ENCODE peak calls at places on chromosome 9, in five cellular contexts. Y, Q, T, Z and F are unnamed samples.

GRCh38 chr9:122347348-122348287 is 23.2 kb upstream of the PTGS1 start:
- DNase-seq in Q (no peak), Y (no peak), Z (no peak), T (peak), F (peak)

GRCh38 chr9:138101444-138102234 is 224.1 kb downstream of the CACNA1B start:
- DNase-seq in T (no peak), Z (peak), Y (no peak), Q (no peak), F (no peak)

GRCh38 chr9:121266356-121266755 is 1.6 kb upstream of the GSN start:
- DNase-seq in Q (no peak), T (no peak), Y (no peak), Z (no peak), F (no peak)

GRCh38 chr9:20552874-20553624 is 69.2 kb downstream of the MLLT3 start:
- DNase-seq in T (peak), Z (no peak), Q (no peak), Y (no peak), F (no peak)

GRCh38 chr9:125238915-125239446 is 2.2 kb downstream of the HSPA5 start:
- DNase-seq in Z (no peak), Q (no peak), Y (no peak), T (peak), F (no peak)

GRCh38 chr9:87063246-87063645 is 115.9 kb upstream of the GAS1 start:
- DNase-seq in Y (no peak), T (no peak), Z (no peak), Q (no peak), F (no peak)

GRCh38 chr9:744790-745456 is 96.6 kb upstream of the DMRT1 start:
- DNase-seq in T (no peak), Y (no peak), Q (no peak), Z (no peak), F (no peak)

GRCh38 chr9:33380390-33381094 is 21.8 kb downstream of the AQP7 start:
- DNase-seq in Y (no peak), Q (no peak), T (no peak), Z (no peak), F (no peak)

GRCh38 chr9:94847486-94847885 is 121.0 kb downstream of the AOPEP start:
- DNase-seq in T (no peak), Z (no peak), Q (no peak), Y (no peak), F (no peak)

GRCh38 chr9:94839398-94839797 is 112.9 kb downstream of the AOPEP start:
- DNase-seq in T (no peak), Q (no peak), Z (no peak), Y (no peak), F (no peak)

GRCh38 chr9:94846739-94847138 is 120.2 kb downstream of the AOPEP start:
- DNase-seq in Q (no peak), Y (no peak), Z (no peak), T (no peak), F (no peak)

GRCh38 chr9:94840738-94841137 is 114.2 kb downstream of the AOPEP start:
- DNase-seq in Y (no peak), T (no peak), Q (no peak), Z (no peak), F (no peak)

DNA sequence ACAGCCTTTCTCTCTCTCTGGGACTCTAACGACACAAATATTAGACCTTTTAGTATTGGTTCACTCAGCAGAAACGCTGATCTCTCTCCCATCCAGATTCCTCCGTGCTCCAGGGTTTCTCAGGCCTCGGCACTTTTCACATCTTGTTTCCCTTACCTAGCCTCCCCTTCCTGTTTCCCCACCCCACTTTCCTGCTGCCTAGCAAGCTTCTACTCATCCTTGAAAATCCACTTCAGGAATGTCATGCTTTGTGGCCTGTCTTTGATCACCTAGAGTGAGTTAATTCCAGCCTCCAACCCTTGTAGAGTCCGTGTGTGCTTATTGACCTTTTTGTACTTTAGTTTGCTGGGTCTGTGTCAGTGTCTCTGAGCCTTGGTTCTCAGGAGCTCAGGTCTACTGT is 116.6 kb downstream of the AOPEP start:
- DNase-seq in Q (no peak), Y (no peak), T (no peak), Z (no peak), F (no peak)
- H2AK5ac ChIP-seq in Q (no peak), Y (no peak), T (no peak), Z (no peak), F (no peak)

DNA sequence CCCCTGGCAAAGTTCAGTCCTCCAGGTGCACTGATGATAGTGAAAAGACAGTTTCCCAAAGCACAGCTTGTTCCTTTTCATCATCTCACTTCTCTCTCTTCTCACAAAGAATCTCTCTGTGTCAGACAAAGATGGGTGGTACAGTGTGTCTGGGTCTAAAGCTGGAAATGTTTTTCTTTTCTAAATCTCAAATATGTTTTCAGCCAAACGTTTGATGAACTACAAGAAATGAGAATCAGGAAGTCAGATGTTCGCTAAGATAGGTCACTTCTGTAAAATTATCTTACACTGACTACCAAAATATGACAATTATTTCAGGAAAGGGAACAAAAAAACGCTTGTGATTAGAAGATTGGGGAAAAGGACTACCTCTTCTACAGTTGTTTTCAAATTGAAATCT is 708.8 kb downstream of the PTPRD start:
- DNase-seq in T (no peak), Q (no peak), Y (no peak), Z (no peak), F (no peak)
- H3K14ac ChIP-seq in T (no peak), Q (no peak), Y (no peak), Z (no peak), F (no peak)

DNA sequence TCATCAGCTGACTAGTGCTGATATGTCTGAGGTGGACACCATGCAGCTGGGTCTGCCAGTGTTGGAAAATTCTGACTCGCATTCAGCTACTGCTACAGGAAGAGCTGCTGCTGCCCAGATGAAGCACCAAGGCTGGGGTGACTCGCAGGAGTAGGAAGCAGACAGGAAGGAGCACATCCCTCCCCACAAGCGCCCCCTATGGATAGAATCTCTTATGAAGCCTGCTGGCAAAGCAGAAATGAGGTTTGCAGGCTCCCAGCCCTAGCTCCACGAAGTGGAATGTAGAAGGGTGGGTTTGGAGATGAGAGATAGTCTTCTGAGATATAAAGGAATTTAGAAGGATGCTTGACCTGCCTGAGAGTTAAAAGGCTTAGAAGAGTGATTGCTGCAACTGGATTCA is 443.0 kb downstream of the ACTL7B start:
- DNase-seq in Z (peak), Y (no peak), Q (peak), T (no peak), F (peak)
- H2BK12ac ChIP-seq in Z (no peak), Y (no peak), Q (no peak), T (no peak), F (no peak)

DNA sequence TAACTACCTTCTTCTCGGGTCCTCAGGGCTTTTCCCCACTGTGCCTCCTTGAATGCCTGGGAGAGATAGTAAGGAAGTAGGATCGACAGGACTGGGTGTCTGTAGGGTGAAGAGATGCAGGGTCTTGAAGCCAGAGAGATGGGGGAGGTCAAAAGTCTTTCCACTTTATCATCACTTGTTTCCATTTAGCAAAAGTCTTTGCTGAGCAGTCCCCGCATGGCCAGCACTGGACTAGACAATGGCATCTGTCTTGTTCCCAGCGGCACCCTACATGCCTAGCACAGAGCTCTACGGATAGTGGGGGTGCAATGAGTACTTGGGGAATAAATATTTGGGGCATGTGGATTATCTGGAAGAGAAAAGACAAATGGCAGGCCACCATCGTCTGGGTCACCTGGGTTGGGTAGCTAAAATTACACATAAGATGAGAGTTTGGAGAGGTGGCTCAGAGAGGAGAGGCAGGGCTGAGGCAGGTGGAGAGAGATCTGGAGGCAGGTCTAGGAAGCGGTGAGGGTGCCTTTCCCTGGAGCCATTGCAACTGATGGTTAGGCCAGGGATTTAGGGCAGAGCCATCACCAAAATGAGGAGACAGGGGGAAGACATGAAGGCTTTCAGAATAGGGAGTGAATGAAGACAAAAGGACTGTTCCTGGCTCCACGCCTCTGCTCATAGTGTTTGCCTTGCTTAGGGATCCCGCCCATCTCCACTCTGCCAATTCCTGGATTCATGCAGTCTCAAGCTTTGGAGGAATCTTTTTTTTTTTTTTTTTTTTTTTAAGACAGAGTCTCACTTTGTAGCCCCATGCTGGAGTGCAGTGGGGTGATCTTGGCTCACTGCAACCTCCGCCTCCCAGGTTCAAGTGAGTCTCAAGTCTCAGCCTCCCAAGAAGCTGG is 250.8 kb upstream of the KLF4 start:
- DNase-seq in Q (no peak), Y (no peak), T (no peak), Z (no peak), F (no peak)
- H2AK5ac ChIP-seq in Q (no peak), Y (no peak), T (no peak), Z (no peak), F (no peak)

GRCh38 chr9:38043931-38044623 is 24.9 kb downstream of the SHB start:
- DNase-seq in Y (no peak), Q (no peak), T (no peak), Z (no peak), F (no peak)
- H3K14ac ChIP-seq in Y (no peak), Q (no peak), T (no peak), Z (no peak), F (no peak)

GRCh38 chr9:113774968-113775367 is 101.1 kb upstream of the ZNF618 start:
- DNase-seq in T (no peak), Z (no peak), Q (no peak), Y (no peak), F (no peak)

GRCh38 chr9:113776194-113776593 is 99.9 kb upstream of the ZNF618 start:
- DNase-seq in Q (no peak), T (no peak), Z (no peak), Y (no peak), F (no peak)

GRCh38 chr9:113772121-113772885 is 103.8 kb upstream of the ZNF618 start:
- DNase-seq in Z (no peak), Y (no peak), T (no peak), Q (no peak), F (no peak)

GRCh38 chr9:113771199-113771598 is 104.9 kb upstream of the ZNF618 start:
- DNase-seq in T (no peak), Q (no peak), Z (no peak), Y (no peak), F (no peak)

DNA sequence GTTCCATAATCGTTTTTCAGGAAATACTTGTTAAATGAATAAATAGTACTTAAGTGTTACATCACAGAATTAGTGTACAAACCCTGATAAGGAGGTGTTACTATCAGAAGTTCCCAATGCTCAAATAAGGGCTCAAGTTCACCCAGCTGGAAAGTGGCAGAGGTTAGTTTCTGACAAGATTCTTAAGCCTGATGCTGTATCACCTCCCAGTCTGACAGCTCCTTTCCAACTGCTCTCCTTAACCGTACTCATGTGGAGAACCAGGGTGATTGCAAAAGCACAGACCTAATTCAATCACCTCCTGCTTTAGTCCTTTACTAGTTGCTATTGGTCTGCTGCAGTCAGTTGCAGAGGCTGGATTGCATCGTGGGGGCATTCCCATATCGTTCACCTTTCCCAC is 100.4 kb upstream of the ZNF618 start:
- DNase-seq in Y (no peak), Q (no peak), T (no peak), Z (no peak), F (peak)
- H2BK12ac ChIP-seq in Y (no peak), Q (no peak), T (no peak), Z (no peak), F (no peak)

DNA sequence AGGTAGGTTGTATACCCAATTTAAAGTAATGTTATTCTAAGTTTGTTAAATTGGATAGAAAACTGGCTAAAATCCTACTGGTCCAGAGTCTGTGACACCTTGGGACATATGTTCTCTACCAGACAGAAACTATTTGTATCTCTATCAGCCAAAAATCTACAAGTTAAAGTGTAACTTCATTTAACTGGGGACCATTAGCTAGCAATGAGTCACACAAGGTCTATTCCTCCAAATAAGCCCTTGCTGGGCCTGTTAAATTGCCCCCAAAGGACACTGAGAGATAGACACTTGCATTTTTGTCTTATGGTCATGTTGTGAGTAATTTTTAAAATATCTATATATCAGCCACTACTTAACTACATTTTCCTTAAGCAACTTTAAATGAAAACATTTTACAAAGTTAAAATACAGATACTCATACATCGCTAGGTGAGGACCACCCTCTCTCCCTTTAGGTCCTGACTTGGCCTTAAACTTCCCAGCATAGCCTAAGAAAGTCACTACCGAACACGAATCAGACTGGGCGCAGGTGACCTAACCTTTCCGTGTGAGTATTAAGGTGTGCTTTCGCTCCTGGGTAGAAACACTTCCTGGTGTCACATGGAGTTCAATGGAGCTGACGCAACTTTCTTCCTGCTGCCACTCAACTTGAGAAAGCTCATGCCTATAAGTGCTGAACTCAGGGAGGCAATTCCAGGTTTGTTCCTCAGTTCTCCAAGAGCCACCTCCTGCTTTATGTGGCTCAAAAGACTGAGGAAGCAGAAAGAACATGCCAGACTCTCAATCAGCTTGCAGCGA is 249.1 kb downstream of the DIRAS2 start:
- DNase-seq in Z (no peak), T (no peak), Q (no peak), Y (no peak), F (no peak)
- H2AK5ac ChIP-seq in Z (no peak), T (peak), Q (no peak), Y (no peak), F (no peak)